ENCODE peak calls at places on chromosome 13, in four cellular contexts. One of them, this sample, is unnamed.

GRCh38 chr13:57286511-57287098 is 119.6 kb downstream of the PRR20E start:
- DNase-seq in astrocyte: no peak
- DNase-seq in aorta: no peak
- DNase-seq in psoas muscle: no peak
- DNase-seq in this sample: peak; percentile 75

GRCh38 chr13:45231722-45232121 is 30.9 kb upstream of the KCTD4 start:
- DNase-seq in astrocyte: peak; percentile 52
- DNase-seq in aorta: no peak
- DNase-seq in psoas muscle: no peak
- DNase-seq in this sample: no peak

GRCh38 chr13:77507931-77508776 is 27.4 kb upstream of the SCEL start:
- DNase-seq in astrocyte: peak; percentile 96
- DNase-seq in aorta: no peak
- DNase-seq in psoas muscle: no peak
- DNase-seq in this sample: no peak

GRCh38 chr13:89726690-89727435 is 1620.6 kb upstream of the MIR17HG start:
- DNase-seq in astrocyte: peak; percentile 83
- DNase-seq in aorta: no peak
- DNase-seq in psoas muscle: no peak
- DNase-seq in this sample: no peak

GRCh38 chr13:44952671-44953070 is 36.6 kb downstream of the NUFIP1 start:
- DNase-seq in astrocyte: no peak
- DNase-seq in aorta: no peak
- DNase-seq in psoas muscle: no peak
- DNase-seq in this sample: no peak

GRCh38 chr13:44257806-44258205 is 115.8 kb upstream of the SERP2 start:
- DNase-seq in astrocyte: no peak
- DNase-seq in aorta: no peak
- DNase-seq in psoas muscle: no peak
- DNase-seq in this sample: no peak

GRCh38 chr13:109719962-109720646 is 66.3 kb downstream of the IRS2 start:
- DNase-seq in astrocyte: no peak
- DNase-seq in aorta: no peak
- DNase-seq in psoas muscle: no peak
- DNase-seq in this sample: no peak

GRCh38 chr13:76972430-76972829 is 19.5 kb upstream of the CLN5 start:
- DNase-seq in astrocyte: no peak
- DNase-seq in aorta: no peak
- DNase-seq in psoas muscle: no peak
- DNase-seq in this sample: no peak

GRCh38 chr13:32261567-32261966 is 53.6 kb downstream of the ZAR1L start:
- DNase-seq in astrocyte: peak; percentile 93
- DNase-seq in aorta: peak; percentile 77
- DNase-seq in psoas muscle: peak; percentile 77
- DNase-seq in this sample: no peak

GRCh38 chr13:45398862-45399261 is 19.3 kb downstream of the SLC25A30 start:
- DNase-seq in astrocyte: no peak
- DNase-seq in aorta: no peak
- DNase-seq in psoas muscle: no peak
- DNase-seq in this sample: no peak

GRCh38 chr13:113796948-113797676 is 38.1 kb downstream of the TMEM255B start:
- DNase-seq in astrocyte: no peak
- DNase-seq in aorta: peak; percentile 56
- DNase-seq in psoas muscle: peak; percentile 47
- DNase-seq in this sample: peak; percentile 61

GRCh38 chr13:110628952-110629701 is 13.8 kb downstream of the NAXD start:
- DNase-seq in astrocyte: peak; percentile 67
- DNase-seq in aorta: no peak
- DNase-seq in psoas muscle: no peak
- DNase-seq in this sample: no peak

GRCh38 chr13:48730971-48731658 is 77.4 kb downstream of the CYSLTR2 start:
- DNase-seq in astrocyte: peak; percentile 78
- DNase-seq in aorta: no peak
- DNase-seq in psoas muscle: no peak
- DNase-seq in this sample: no peak

GRCh38 chr13:34246511-34246910 is 428.6 kb downstream of the RFC3 start:
- DNase-seq in astrocyte: no peak
- DNase-seq in aorta: no peak
- DNase-seq in psoas muscle: no peak
- DNase-seq in this sample: no peak

GRCh38 chr13:82356667-82357066 is 1525.6 kb downstream of the SLITRK1 start:
- DNase-seq in astrocyte: no peak
- DNase-seq in aorta: no peak
- DNase-seq in psoas muscle: no peak
- DNase-seq in this sample: no peak

GRCh38 chr13:66994097-66994496 is 236.0 kb downstream of the PCDH9 start:
- DNase-seq in astrocyte: peak; percentile 72
- DNase-seq in aorta: peak; percentile 78
- DNase-seq in psoas muscle: peak; percentile 61
- DNase-seq in this sample: peak; percentile 75

GRCh38 chr13:62879071-62879470 is 1463.4 kb upstream of the PCDH20 start:
- DNase-seq in astrocyte: peak; percentile 12
- DNase-seq in aorta: no peak
- DNase-seq in psoas muscle: no peak
- DNase-seq in this sample: no peak

GRCh38 chr13:107459430-107459829 is 755.9 kb downstream of the LIG4 start:
- DNase-seq in astrocyte: peak; percentile 94
- DNase-seq in aorta: no peak
- DNase-seq in psoas muscle: no peak
- DNase-seq in this sample: no peak

GRCh38 chr13:42762251-42762650 is 19.1 kb upstream of the FAM216B start:
- DNase-seq in astrocyte: peak; percentile 16
- DNase-seq in aorta: no peak
- DNase-seq in psoas muscle: no peak
- DNase-seq in this sample: no peak

GRCh38 chr13:83881031-83881727 is 1.1 kb downstream of the SLITRK1 start:
- DNase-seq in astrocyte: no peak
- DNase-seq in aorta: no peak
- DNase-seq in psoas muscle: no peak
- DNase-seq in this sample: no peak

GRCh38 chr13:79528356-79528755 is 47.4 kb downstream of the NDFIP2 start:
- DNase-seq in astrocyte: no peak
- DNase-seq in aorta: no peak
- DNase-seq in psoas muscle: no peak
- DNase-seq in this sample: no peak

GRCh38 chr13:114065141-114065925 is 67.1 kb downstream of the RASA3 start:
- DNase-seq in astrocyte: peak; percentile 97
- DNase-seq in aorta: peak; percentile 95
- DNase-seq in psoas muscle: peak; percentile 93
- DNase-seq in this sample: peak; percentile 92

GRCh38 chr13:59178344-59178743 is 985.4 kb downstream of the DIAPH3 start:
- DNase-seq in astrocyte: no peak
- DNase-seq in aorta: no peak
- DNase-seq in psoas muscle: no peak
- DNase-seq in this sample: no peak

GRCh38 chr13:50801087-50801931 is 42.2 kb downstream of the DLEU7 start:
- DNase-seq in astrocyte: peak; percentile 59
- DNase-seq in aorta: no peak
- DNase-seq in psoas muscle: no peak
- DNase-seq in this sample: no peak

GRCh38 chr13:57666554-57666953 is 35.0 kb downstream of the PCDH17 start:
- DNase-seq in astrocyte: no peak
- DNase-seq in aorta: no peak
- DNase-seq in psoas muscle: no peak
- DNase-seq in this sample: no peak

GRCh38 chr13:52782486-52783448 is 43.1 kb upstream of the CNMD start:
- DNase-seq in astrocyte: no peak
- DNase-seq in aorta: no peak
- DNase-seq in psoas muscle: no peak
- DNase-seq in this sample: no peak

GRCh38 chr13:39056018-39056417 is 17.8 kb downstream of the NHLRC3 start:
- DNase-seq in astrocyte: no peak
- DNase-seq in aorta: no peak
- DNase-seq in psoas muscle: no peak
- DNase-seq in this sample: no peak

GRCh38 chr13:91482427-91482826 is 84.0 kb downstream of the GPC5 start:
- DNase-seq in astrocyte: peak; percentile 10
- DNase-seq in aorta: no peak
- DNase-seq in psoas muscle: no peak
- DNase-seq in this sample: no peak

GRCh38 chr13:95005300-95005699 is 293.0 kb upstream of the SOX21 start:
- DNase-seq in astrocyte: no peak
- DNase-seq in aorta: no peak
- DNase-seq in psoas muscle: no peak
- DNase-seq in this sample: no peak

GRCh38 chr13:26228080-26228479 is 6.0 kb upstream of the RNF6 start:
- DNase-seq in astrocyte: no peak
- DNase-seq in aorta: no peak
- DNase-seq in psoas muscle: no peak
- DNase-seq in this sample: no peak

GRCh38 chr13:113532156-113532806 is 41.8 kb upstream of the DCUN1D2 start:
- DNase-seq in astrocyte: no peak
- DNase-seq in aorta: peak; percentile 36
- DNase-seq in psoas muscle: no peak
- DNase-seq in this sample: peak; percentile 42

DNA sequence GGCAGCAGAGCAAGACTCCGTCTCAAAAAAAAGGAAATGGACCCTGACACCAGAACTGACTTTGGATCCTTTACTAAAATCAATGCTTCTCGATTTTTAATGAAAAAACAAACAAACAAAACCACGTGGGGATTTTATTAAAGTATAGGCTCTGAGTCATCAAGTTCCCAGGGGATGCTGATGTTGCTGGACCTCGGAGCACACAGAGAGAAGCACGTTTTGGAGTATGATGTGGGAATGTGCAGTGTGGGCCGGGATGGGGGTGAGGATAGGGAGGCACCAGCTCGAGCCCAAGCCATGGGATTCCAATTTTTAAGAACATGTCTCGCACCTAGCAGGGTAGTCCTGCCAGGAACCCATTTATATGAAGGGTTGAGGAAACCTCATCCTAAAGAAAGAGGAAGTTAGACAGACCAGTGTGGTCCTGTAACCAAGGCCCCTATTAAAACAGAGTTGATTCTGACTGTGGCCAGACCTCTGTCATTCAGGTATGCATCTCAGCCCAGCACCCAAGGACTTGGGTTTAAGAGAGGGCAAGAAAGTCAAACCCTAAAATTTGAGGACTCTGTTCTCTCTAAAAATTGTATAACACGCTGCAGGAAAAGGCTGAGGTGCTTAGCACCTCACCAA is 6.4 kb downstream of the FLT1 start:
- DNase-seq in astrocyte: no peak
- DNase-seq in aorta: no peak
- DNase-seq in psoas muscle: no peak
- DNase-seq in this sample: no peak
- H3K27me3 ChIP-seq in astrocyte: peaks cover 42% of the 10 kb centered on the region
- H3K27me3 ChIP-seq in aorta: no peaks in the 10 kb centered on the region
- H3K27me3 ChIP-seq in psoas muscle: peaks cover 22% of the 10 kb centered on the region
- H3K27me3 ChIP-seq in this sample: no peaks in the 10 kb centered on the region

GRCh38 chr13:96925466-96925865 is 68.8 kb downstream of the OXGR1 start:
- DNase-seq in astrocyte: no peak
- DNase-seq in aorta: no peak
- DNase-seq in psoas muscle: no peak
- DNase-seq in this sample: no peak

DNA sequence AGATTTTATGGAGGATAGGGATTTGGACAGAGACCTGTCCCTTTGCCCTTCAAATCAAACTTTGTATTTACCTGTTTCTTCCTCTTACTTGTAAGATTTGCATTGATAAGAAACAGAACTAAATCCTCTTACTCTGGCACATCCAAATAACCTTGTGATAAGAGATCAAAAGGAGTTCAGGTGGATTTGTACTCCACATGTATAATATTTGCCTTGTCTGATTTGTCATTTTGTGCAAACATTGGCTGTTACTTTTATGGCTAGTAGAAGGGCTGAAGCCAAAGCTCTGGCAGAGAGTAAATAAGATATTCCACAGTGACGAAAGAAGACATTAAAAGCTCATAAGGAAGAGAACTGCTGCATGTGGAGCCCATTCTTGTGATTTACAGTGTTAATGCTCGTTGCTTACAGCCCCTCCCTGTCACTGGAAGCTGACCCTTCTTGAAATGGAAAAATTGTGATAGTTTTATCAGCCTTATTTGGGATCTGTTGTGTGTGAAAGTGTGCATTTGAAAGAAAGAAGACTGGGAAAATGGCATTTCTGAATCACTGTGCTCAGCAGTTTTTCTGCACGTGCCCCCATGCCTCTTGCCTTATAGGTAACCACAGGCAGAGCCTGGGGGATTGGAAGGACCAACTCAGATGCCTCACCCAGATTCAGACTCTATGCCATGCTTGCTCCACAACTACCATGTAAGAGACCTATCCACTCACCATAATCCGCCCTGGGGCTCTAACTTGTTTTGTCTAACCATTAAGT is 68.2 kb downstream of the OXGR1 start:
- DNase-seq in astrocyte: no peak
- DNase-seq in aorta: no peak
- DNase-seq in psoas muscle: no peak
- DNase-seq in this sample: no peak
- H3K27me3 ChIP-seq in astrocyte: no peaks in the 10 kb centered on the region
- H3K27me3 ChIP-seq in aorta: peaks cover 3% of the 10 kb centered on the region
- H3K27me3 ChIP-seq in psoas muscle: no peaks in the 10 kb centered on the region
- H3K27me3 ChIP-seq in this sample: no peaks in the 10 kb centered on the region

GRCh38 chr13:101917833-101918755 is 465.6 kb downstream of the ITGBL1 start:
- DNase-seq in astrocyte: no peak
- DNase-seq in aorta: peak; percentile 36
- DNase-seq in psoas muscle: no peak
- DNase-seq in this sample: no peak

GRCh38 chr13:101916108-101916757 is 463.8 kb downstream of the ITGBL1 start:
- DNase-seq in astrocyte: no peak
- DNase-seq in aorta: peak; percentile 73
- DNase-seq in psoas muscle: no peak
- DNase-seq in this sample: no peak

GRCh38 chr13:101916758-101917474 is 464.4 kb downstream of the ITGBL1 start:
- DNase-seq in astrocyte: no peak
- DNase-seq in aorta: no peak
- DNase-seq in psoas muscle: no peak
- DNase-seq in this sample: no peak

GRCh38 chr13:101915755-101916107 is 463.3 kb downstream of the ITGBL1 start:
- DNase-seq in astrocyte: no peak
- DNase-seq in aorta: no peak
- DNase-seq in psoas muscle: no peak
- DNase-seq in this sample: no peak

GRCh38 chr13:101917475-101917810 is 465.0 kb downstream of the ITGBL1 start:
- DNase-seq in astrocyte: no peak
- DNase-seq in aorta: peak; percentile 64
- DNase-seq in psoas muscle: no peak
- DNase-seq in this sample: no peak
- H3K27me3 ChIP-seq in astrocyte: peaks cover 60% of the 10 kb centered on the region
- H3K27me3 ChIP-seq in aorta: peaks cover 1% of the 10 kb centered on the region
- H3K27me3 ChIP-seq in psoas muscle: peaks cover 80% of the 10 kb centered on the region
- H3K27me3 ChIP-seq in this sample: no peaks in the 10 kb centered on the region

GRCh38 chr13:21676611-21677021 is 5.7 kb downstream of the FGF9 start:
- DNase-seq in astrocyte: no peak
- DNase-seq in aorta: no peak
- DNase-seq in psoas muscle: no peak
- DNase-seq in this sample: no peak

GRCh38 chr13:21673592-21674270 is 2.9 kb downstream of the FGF9 start:
- DNase-seq in astrocyte: no peak
- DNase-seq in aorta: no peak
- DNase-seq in psoas muscle: peak; percentile 65
- DNase-seq in this sample: peak; percentile 86

GRCh38 chr13:21677075-21677628 is 6.3 kb downstream of the FGF9 start:
- DNase-seq in astrocyte: no peak
- DNase-seq in aorta: no peak
- DNase-seq in psoas muscle: no peak
- DNase-seq in this sample: no peak

GRCh38 chr13:21674271-21675009 is 3.6 kb downstream of the FGF9 start:
- DNase-seq in astrocyte: no peak
- DNase-seq in aorta: no peak
- DNase-seq in psoas muscle: peak; percentile 53
- DNase-seq in this sample: peak; percentile 81

GRCh38 chr13:21675095-21676007 is 4.5 kb downstream of the FGF9 start:
- DNase-seq in astrocyte: no peak
- DNase-seq in aorta: no peak
- DNase-seq in psoas muscle: peak; percentile 57
- DNase-seq in this sample: peak; percentile 81
- H3K27me3 ChIP-seq in astrocyte: peaks cover 54% of the 10 kb centered on the region
- H3K27me3 ChIP-seq in aorta: no peaks in the 10 kb centered on the region
- H3K27me3 ChIP-seq in psoas muscle: peaks cover 49% of the 10 kb centered on the region
- H3K27me3 ChIP-seq in this sample: peaks cover 65% of the 10 kb centered on the region

This sample was measured in spleen.